ENCODE peak calls at places on chromosomes 4 and X, in six cellular contexts. P is left lung, G is mucosa of descending colon, Q is bronchial epithelial cell, L is tibial nerve, D is fibroblast of lung. K is an unnamed sample.

GRCh38 chr4:96652158-96652557 is 812.3 kb downstream of the PDHA2 start:
- DNase-seq in P (no peak), G (no peak), Q (peak; percentile 19), L (no peak), D (peak; percentile 58), K (no peak)

GRCh38 chr4:24603343-24603742 is 19.0 kb upstream of the DHX15 start:
- DNase-seq in P (no peak), G (no peak), Q (no peak), L (no peak), D (no peak), K (no peak)

GRCh38 chr4:53987761-53988171 is 76.6 kb downstream of the CHIC2 start:
- DNase-seq in P (no peak), G (no peak), Q (peak; percentile 89), L (no peak), D (peak; percentile 83), K (no peak)

GRCh38 chr4:61445374-61446063 is 245.4 kb downstream of the ADGRL3 start:
- DNase-seq in P (no peak), G (no peak), Q (no peak), L (no peak), D (no peak), K (no peak)

GRCh38 chrX:42615161-42615563 is 162.8 kb downstream of the PPP1R2C start:
- DNase-seq in P (no peak), G (peak; percentile 47), Q (peak; percentile 4), L (no peak), D (no peak), K (peak; percentile 7)

GRCh38 chr4:109559625-109559982 is 442 bp upstream of the MCUB start:
- DNase-seq in P (peak; percentile 79), G (peak; percentile 63), Q (no peak), L (peak; percentile 11), D (no peak), K (no peak)

GRCh38 chr4:54197926-54198325 is 31.2 kb upstream of the PDGFRA start:
- DNase-seq in P (no peak), G (no peak), Q (no peak), L (no peak), D (peak; percentile 1), K (no peak)

GRCh38 chr4:10007772-10008171 is 13.5 kb downstream of the SLC2A9 start:
- DNase-seq in P (no peak), G (no peak), Q (no peak), L (no peak), D (no peak), K (no peak)

GRCh38 chr4:25633541-25633940 is 22.1 kb upstream of the SLC34A2 start:
- DNase-seq in P (no peak), G (no peak), Q (no peak), L (no peak), D (no peak), K (no peak)

GRCh38 chrX:136689441-136689840 is 41.5 kb downstream of the CD40LG start:
- DNase-seq in P (no peak), G (no peak), Q (peak; percentile 10), L (no peak), D (peak; percentile 66), K (no peak)

GRCh38 chr4:171162478-171162877 is 650.7 kb upstream of the GALNTL6 start:
- DNase-seq in P (no peak), G (no peak), Q (no peak), L (no peak), D (no peak), K (no peak)

GRCh38 chr4:109294468-109295020 is 7.9 kb downstream of the COL25A1 start:
- DNase-seq in P (no peak), G (no peak), Q (no peak), L (no peak), D (peak; percentile 87), K (no peak)

GRCh38 chr4:76546282-76547166 is 111.5 kb downstream of the SHROOM3 start:
- DNase-seq in P (no peak), G (no peak), Q (peak; percentile 81), L (no peak), D (peak; percentile 94), K (no peak)

GRCh38 chr4:126533176-126533575 is 1099.6 kb upstream of the INTU start:
- DNase-seq in P (no peak), G (no peak), Q (peak; percentile 1), L (no peak), D (peak; percentile 34), K (no peak)

GRCh38 chr4:89134775-89135319 is 23.5 kb downstream of the TIGD2 start:
- DNase-seq in P (no peak), G (no peak), Q (peak; percentile 96), L (peak; percentile 28), D (peak; percentile 82), K (no peak)

GRCh38 chr4:76624271-76624681 is 189.2 kb downstream of the SHROOM3 start:
- DNase-seq in P (no peak), G (no peak), Q (peak; percentile 92), L (peak; percentile 64), D (peak; percentile 98), K (no peak)

GRCh38 chr4:169745291-169745690 is 12.5 kb downstream of the HPF1 start:
- DNase-seq in P (no peak), G (no peak), Q (peak; percentile 44), L (no peak), D (peak; percentile 46), K (no peak)

DNA sequence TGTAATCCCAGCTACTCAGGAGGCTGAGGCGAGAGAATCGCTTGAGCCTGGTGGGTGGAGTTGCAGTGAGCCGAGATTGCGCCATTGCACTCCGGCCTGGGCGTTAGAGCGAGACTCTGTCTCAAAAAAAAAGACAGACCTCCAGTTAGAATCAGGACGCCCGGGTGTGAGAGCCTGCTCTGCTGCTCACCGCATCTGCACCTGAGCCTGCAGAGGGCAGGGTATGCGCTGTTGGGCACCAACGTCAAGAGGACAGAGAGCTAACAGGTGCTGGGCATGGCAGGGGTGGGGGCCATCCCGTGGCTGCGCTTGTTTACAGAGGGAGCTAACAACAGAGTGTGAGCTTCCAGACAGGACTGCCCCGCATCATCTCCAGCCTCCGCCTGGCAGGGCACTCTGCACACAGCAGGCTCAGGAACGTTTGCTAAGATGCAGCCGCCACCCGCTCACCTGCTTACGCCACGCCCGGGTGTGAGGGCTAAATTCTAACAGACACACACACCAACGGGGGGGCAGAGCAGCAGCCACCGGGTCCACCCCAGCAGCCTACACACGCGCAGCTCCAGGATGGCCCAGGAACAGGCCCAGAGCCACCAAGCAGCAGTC is 50.0 kb upstream of the CPLX1 start:
- DNase-seq in P (no peak), G (no peak), Q (no peak), L (no peak), D (no peak), K (no peak)
- H3K36me3 ChIP-seq in P (no peaks in the 10 kb centered on the region), G (peaks cover 3% of the 10 kb centered on the region), Q (peaks cover 26% of the 10 kb centered on the region), L (no peaks in the 10 kb centered on the region), D (peaks cover 33% of the 10 kb centered on the region), K (peaks cover 2% of the 10 kb centered on the region)

GRCh38 chr4:84683486-84683885 is 100.6 kb downstream of the CDS1 start:
- DNase-seq in P (no peak), G (no peak), Q (no peak), L (peak; percentile 56), D (no peak), K (no peak)

GRCh38 chr4:84684361-84684760 is 101.4 kb downstream of the CDS1 start:
- DNase-seq in P (no peak), G (no peak), Q (no peak), L (no peak), D (peak; percentile 73), K (no peak)

GRCh38 chr4:84685105-84685504 is 102.2 kb downstream of the CDS1 start:
- DNase-seq in P (no peak), G (no peak), Q (no peak), L (no peak), D (no peak), K (no peak)

GRCh38 chr4:84681488-84682274 is 98.8 kb downstream of the CDS1 start:
- DNase-seq in P (no peak), G (peak; percentile 36), Q (peak; percentile 48), L (no peak), D (peak; percentile 90), K (no peak)

DNA sequence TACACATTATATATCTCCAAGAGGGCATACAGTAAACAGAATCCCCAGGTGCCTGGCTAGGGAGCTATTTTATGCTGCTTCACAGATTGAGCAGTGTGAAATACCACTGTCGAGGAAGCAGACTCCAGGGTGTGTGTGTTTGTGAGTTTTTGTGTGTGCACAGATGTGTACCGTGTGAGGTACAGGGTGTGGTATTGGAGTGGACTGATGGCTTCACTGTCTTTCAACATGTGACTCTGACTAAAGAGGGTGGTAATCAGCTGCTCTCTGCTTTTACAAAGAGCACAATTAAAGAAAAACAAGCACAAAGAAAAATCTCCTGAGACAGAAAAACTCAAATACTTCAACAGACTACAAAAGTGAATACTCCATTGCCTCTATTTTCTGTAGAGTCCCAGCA is 100.1 kb downstream of the CDS1 start:
- DNase-seq in P (no peak), G (no peak), Q (no peak), L (no peak), D (no peak), K (no peak)
- H3K36me3 ChIP-seq in P (no peaks in the 10 kb centered on the region), G (no peaks in the 10 kb centered on the region), Q (peaks cover 23% of the 10 kb centered on the region), L (peaks cover 2% of the 10 kb centered on the region), D (peaks cover 10% of the 10 kb centered on the region), K (no peaks in the 10 kb centered on the region)

GRCh38 chrX:45735571-45735970 is 534.9 kb upstream of the DIPK2B start:
- DNase-seq in P (no peak), G (no peak), Q (peak; percentile 69), L (no peak), D (no peak), K (no peak)

GRCh38 chrX:45727761-45728160 is 527.1 kb upstream of the DIPK2B start:
- DNase-seq in P (no peak), G (no peak), Q (no peak), L (no peak), D (no peak), K (no peak)

GRCh38 chrX:45731448-45731847 is 530.8 kb upstream of the DIPK2B start:
- DNase-seq in P (no peak), G (no peak), Q (no peak), L (no peak), D (no peak), K (no peak)
- H3K36me3 ChIP-seq in P (no peaks in the 10 kb centered on the region), G (no peaks in the 10 kb centered on the region), Q (no peaks in the 10 kb centered on the region), L (no peaks in the 10 kb centered on the region), D (no peaks in the 10 kb centered on the region), K (no peaks in the 10 kb centered on the region)

GRCh38 chr4:38058186-38058585 is 98.0 kb downstream of the PTTG2 start:
- DNase-seq in P (no peak), G (no peak), Q (no peak), L (no peak), D (no peak), K (no peak)

GRCh38 chr4:38050560-38051350 is 90.6 kb downstream of the PTTG2 start:
- DNase-seq in P (no peak), G (no peak), Q (no peak), L (no peak), D (peak; percentile 45), K (no peak)

GRCh38 chr4:38060829-38061431 is 100.7 kb downstream of the PTTG2 start:
- DNase-seq in P (no peak), G (no peak), Q (no peak), L (no peak), D (peak; percentile 64), K (no peak)

GRCh38 chr4:38056024-38056685 is 96.0 kb downstream of the PTTG2 start:
- DNase-seq in P (no peak), G (no peak), Q (no peak), L (no peak), D (no peak), K (no peak)

GRCh38 chr4:38055566-38055965 is 95.4 kb downstream of the PTTG2 start:
- DNase-seq in P (no peak), G (no peak), Q (no peak), L (no peak), D (no peak), K (no peak)
- H3K36me3 ChIP-seq in P (no peaks in the 10 kb centered on the region), G (no peaks in the 10 kb centered on the region), Q (peaks cover 2% of the 10 kb centered on the region), L (peaks cover 3% of the 10 kb centered on the region), D (no peaks in the 10 kb centered on the region), K (no peaks in the 10 kb centered on the region)

K was measured in Caco-2.